ENCODE peak calls at places on chromosomes 7 and 10, in four cellular contexts. T, Z, U and M are unnamed samples.

GRCh38 chr7:121305109-121305508 is 23.7 kb upstream of the WNT16 start:
- DNase-seq in T (no peak), Z (peak), U (no peak), M (no peak)

GRCh38 chr7:158078161-158078910 is 509.3 kb downstream of the PTPRN2 start:
- DNase-seq in T (no peak), Z (no peak), U (peak), M (peak)

GRCh38 chr10:49089789-49090595 is 25.3 kb downstream of the VSTM4 start:
- DNase-seq in T (no peak), Z (peak), U (peak), M (no peak)

GRCh38 chr10:72127571-72127970 is 39.2 kb upstream of the SPOCK2 start:
- DNase-seq in T (no peak), Z (no peak), U (no peak), M (no peak)

GRCh38 chr10:33111652-33112051 is 153.6 kb upstream of the ITGB1 start:
- DNase-seq in T (no peak), Z (no peak), U (no peak), M (no peak)

GRCh38 chr7:44533301-44534055 is 7.7 kb downstream of the NPC1L1 start:
- DNase-seq in T (no peak), Z (peak), U (no peak), M (no peak)

GRCh38 chr10:126042354-126042753 is 146.0 kb downstream of the FANK1 start:
- DNase-seq in T (no peak), Z (no peak), U (no peak), M (no peak)

GRCh38 chr7:13240349-13240748 is 552.9 kb downstream of the ARL4A start:
- DNase-seq in T (no peak), Z (peak), U (no peak), M (no peak)

GRCh38 chr7:5231116-5231515 is 41.1 kb downstream of the WIPI2 start:
- DNase-seq in T (no peak), Z (no peak), U (no peak), M (no peak)

GRCh38 chr10:133359554-133359971 is 1.7 kb upstream of the FUOM start:
- DNase-seq in T (peak), Z (no peak), U (no peak), M (no peak)

GRCh38 chr10:117927871-117928270 is 118.9 kb downstream of the RAB11FIP2 start:
- DNase-seq in T (no peak), Z (no peak), U (no peak), M (no peak)

GRCh38 chr10:29083096-29083495 is 205.8 kb upstream of the LYZL1 start:
- DNase-seq in T (no peak), Z (no peak), U (no peak), M (no peak)

GRCh38 chr10:105468769-105469168 is 827.7 kb downstream of the SORCS3 start:
- DNase-seq in T (no peak), Z (no peak), U (no peak), M (no peak)

GRCh38 chr7:80921130-80921529 is 2.3 kb upstream of the SEMA3C start:
- DNase-seq in T (peak), Z (no peak), U (no peak), M (no peak)

GRCh38 chr7:151381333-151382078 is 28.3 kb downstream of the WDR86 start:
- DNase-seq in T (no peak), Z (no peak), U (peak), M (peak)